ENCODE peak calls at places on chromosomes 5 and 9, in eight cellular contexts. T is Daoy; U is activated CD4-positive, alpha-beta T cell treated with anti-CD3 and anti-CD28 coated beads, Interleukin-2, amount 50 U/mL, for 1 hour; C is Calu3; Q is RPMI8226; Y is HS-5; X is cardiac septum; B is activated naive CD4-positive, alpha-beta T cell treated with anti-CD3 and anti-CD28 coated beads, Interleukin-2, amount 10 ng/mL, durations not matched to agents 7 days and 5 days. H is an unnamed sample.

GRCh38 chr9:31067418-31067817 is 1317.0 kb upstream of the ACO1 start:
- DNase-seq in Q (no peak), X (no peak), T (no peak), U (no peak), B (no peak), C (no peak), Y (no peak), H (no peak)

GRCh38 chr5:67447732-67448131 is 251.1 kb upstream of the CD180 start:
- DNase-seq in Y (no peak), X (no peak), U (no peak), B (no peak), T (no peak), Q (no peak), C (no peak), H (no peak)

GRCh38 chr9:70403166-70403565 is 11.3 kb downstream of the KLF9 start:
- DNase-seq in B (no peak), Q (no peak), Y (no peak), C (no peak), U (no peak), T (peak), X (no peak), H (no peak)

GRCh38 chr9:126582427-126582826 is 31.3 kb upstream of the LMX1B start:
- DNase-seq in T (no peak), Y (no peak), Q (no peak), U (no peak), C (no peak), X (peak), B (no peak), H (no peak)

GRCh38 chr5:116370886-116371285 is 203.7 kb downstream of the SEMA6A start:
- DNase-seq in X (no peak), Q (no peak), U (no peak), Y (peak), C (no peak), T (peak), B (no peak), H (no peak)

GRCh38 chr5:167816354-167816753 is 475.1 kb upstream of the WWC1 start:
- DNase-seq in T (peak), X (no peak), C (no peak), Y (no peak), U (no peak), Q (no peak), B (no peak), H (no peak)

GRCh38 chr9:6641561-6641960 is 4.0 kb downstream of the GLDC start:
- DNase-seq in C (no peak), U (no peak), X (no peak), Y (no peak), B (no peak), T (no peak), Q (no peak), H (no peak)

GRCh38 chr9:94872921-94873511 is 146.5 kb downstream of the AOPEP start:
- DNase-seq in Q (no peak), T (peak), B (no peak), Y (no peak), C (no peak), X (no peak), U (no peak), H (no peak)

GRCh38 chr9:109467936-109468335 is 30.2 kb downstream of the PTPN3 start:
- DNase-seq in T (peak), X (no peak), B (no peak), U (no peak), Y (no peak), Q (no peak), C (no peak), H (no peak)

GRCh38 chr9:35829084-35829763 is at the start of gene TMEM8B:
- DNase-seq in Y (no peak), T (peak), C (peak), Q (peak), B (peak), U (peak), X (peak), H (peak)

H was measured in HCT116.